ENCODE peak calls at places on chromosomes 11 and 22, in eight cellular contexts. F is CD4-positive, alpha-beta T cell; X is pancreas; N is IMR-90; G is iris pigment epithelial cell; M is activated CD8-positive, alpha-beta memory T cell treated with anti-CD3 and anti-CD28 coated beads for 1 hour; Y is nephron progenitor cell; B is stimulated activated effector memory CD8-positive, alpha-beta T cell treated with anti-CD3 and anti-CD28 coated beads, Interleukin-12 subunit alpha, Interleukin-12 subunit beta, amount 100 ng/mL, for 72 hours. H is an unnamed sample.

GRCh38 chr11:122998727-122999370 is 17.2 kb upstream of the BSX start:
- DNase-seq in B (no peak), Y (no peak), X (no peak), N (no peak), G (no peak), F (no peak), M (no peak), H (peak)

GRCh38 chr22:33038836-33039235 is 19.3 kb downstream of the SYN3 start:
- DNase-seq in F (no peak), M (no peak), N (no peak), X (no peak), G (no peak), Y (no peak), B (no peak), H (no peak)

GRCh38 chr11:128294001-128294684 is 293.2 kb downstream of the ETS1 start:
- DNase-seq in G (no peak), B (no peak), Y (peak), F (no peak), X (no peak), M (no peak), N (no peak), H (no peak)

GRCh38 chr22:25449781-25450317 is 114.6 kb upstream of the GRK3 start:
- DNase-seq in B (no peak), N (no peak), M (no peak), Y (no peak), G (no peak), X (no peak), F (no peak), H (no peak)

GRCh38 chr11:74566386-74566960 is 25.9 kb upstream of the POLD3 start:
- DNase-seq in G (no peak), Y (no peak), X (no peak), M (no peak), B (no peak), F (no peak), N (no peak), H (no peak)

GRCh38 chr11:118885831-118886571 is 2.3 kb downstream of the CXCR5 start:
- DNase-seq in F (no peak), Y (no peak), B (no peak), G (no peak), M (no peak), X (no peak), N (no peak), H (no peak)

GRCh38 chr11:76371170-76371569 is 9.8 kb downstream of the THAP12 start:
- DNase-seq in F (no peak), B (no peak), M (no peak), Y (no peak), X (no peak), G (peak), N (peak), H (peak)

GRCh38 chr11:128632151-128632791 is 44.9 kb upstream of the ETS1 start:
- DNase-seq in M (no peak), G (peak), N (peak), B (no peak), Y (peak), X (no peak), F (peak), H (peak)

GRCh38 chr22:38699784-38700183 is 959 bp downstream of the JOSD1 start:
- DNase-seq in F (no peak), Y (no peak), M (no peak), G (peak), B (no peak), X (no peak), N (peak), H (peak)

GRCh38 chr22:45475063-45475747 is 27.5 kb upstream of the FBLN1 start:
- DNase-seq in B (no peak), N (peak), X (no peak), M (no peak), Y (peak), F (no peak), G (peak), H (no peak)

GRCh38 chr22:35258144-35258988 is 1.1 kb downstream of the HMGXB4 start:
- DNase-seq in X (no peak), B (no peak), M (no peak), F (no peak), N (peak), G (peak), Y (peak), H (peak)

GRCh38 chr22:38781033-38781432 is 12.9 kb downstream of the DNAL4 start:
- DNase-seq in F (no peak), N (no peak), G (no peak), Y (no peak), M (no peak), B (no peak), X (no peak), H (no peak)

GRCh38 chr22:27130949-27131745 is 473.8 kb downstream of the MIAT start:
- DNase-seq in N (no peak), F (no peak), X (no peak), G (peak), B (no peak), Y (no peak), M (no peak), H (peak)

GRCh38 chr11:44833869-44834452 is 107.2 kb downstream of the TSPAN18 start:
- DNase-seq in G (no peak), F (no peak), X (no peak), B (no peak), M (no peak), N (no peak), Y (no peak), H (no peak)

GRCh38 chr22:30089655-30089974 is 9.4 kb downstream of the HORMAD2 start:
- DNase-seq in G (peak), N (no peak), M (no peak), F (no peak), B (no peak), X (no peak), Y (no peak), H (no peak)

GRCh38 chr22:25781801-25782200 is 39.8 kb downstream of the MYO18B start:
- DNase-seq in X (no peak), Y (no peak), M (no peak), F (no peak), G (no peak), N (no peak), B (no peak), H (no peak)

GRCh38 chr11:13963169-13963948 is 836 bp downstream of the SPON1 start:
- DNase-seq in N (peak), Y (peak), X (no peak), F (peak), B (no peak), G (no peak), M (no peak), H (no peak)

GRCh38 chr11:129225190-129225589 is 33.1 kb upstream of the ARHGAP32 start:
- DNase-seq in Y (no peak), N (peak), B (no peak), F (no peak), X (no peak), M (no peak), G (peak), H (peak)

GRCh38 chr11:8685306-8685705 is 2.7 kb downstream of the RPL27A start:
- DNase-seq in Y (no peak), M (no peak), B (no peak), G (no peak), F (no peak), X (no peak), N (no peak), H (no peak)

GRCh38 chr11:61963016-61963281 is 4.5 kb downstream of the FTH1 start:
- DNase-seq in Y (no peak), F (no peak), B (no peak), G (peak), M (no peak), N (peak), X (peak), H (no peak)

GRCh38 chr11:65576867-65577755 is 1.3 kb downstream of the EHBP1L1 start:
- DNase-seq in N (peak), X (peak), B (no peak), G (peak), F (no peak), M (no peak), Y (no peak), H (peak)

GRCh38 chr11:116777056-116777455 is 4.3 kb upstream of the BUD13 start:
- DNase-seq in Y (no peak), N (no peak), X (no peak), M (no peak), F (no peak), B (no peak), G (peak), H (no peak)

GRCh38 chr11:3050386-3051325 is 6.6 kb downstream of the CARS1 start:
- DNase-seq in X (no peak), Y (no peak), M (no peak), N (no peak), B (no peak), F (no peak), G (no peak), H (no peak)

GRCh38 chr11:69497221-69497787 is 15.8 kb downstream of the LINC01488 start:
- DNase-seq in N (peak), G (peak), B (no peak), F (no peak), Y (peak), M (no peak), X (peak), H (peak)

GRCh38 chr11:66264893-66265292 is 3.5 kb upstream of the RAB1B start:
- DNase-seq in B (no peak), F (no peak), N (no peak), G (no peak), M (no peak), X (peak), Y (peak), H (peak)

GRCh38 chr11:61917043-61917356 is 366 bp downstream of the RAB3IL1 start:
- DNase-seq in M (no peak), G (no peak), Y (no peak), X (no peak), N (no peak), B (no peak), F (no peak), H (no peak)

GRCh38 chr11:128463975-128464374 is 123.4 kb downstream of the ETS1 start:
- DNase-seq in Y (no peak), B (no peak), X (no peak), F (no peak), N (peak), M (no peak), G (no peak), H (no peak)

GRCh38 chr11:72238492-72239295 is 5.3 kb downstream of the PHOX2A start:
- DNase-seq in G (no peak), M (no peak), B (no peak), Y (peak), F (no peak), N (no peak), X (no peak), H (no peak)

GRCh38 chr22:46610345-46610744 is 9.8 kb upstream of the GRAMD4 start:
- DNase-seq in B (no peak), G (no peak), F (no peak), X (no peak), N (no peak), M (no peak), Y (no peak), H (no peak)

GRCh38 chr22:48647051-48647450 is 1180.6 kb downstream of the BRD1 start:
- DNase-seq in M (no peak), N (no peak), F (no peak), G (no peak), B (no peak), X (no peak), Y (no peak), H (no peak)

GRCh38 chr11:130055637-130056036 is 14.1 kb upstream of the APLP2 start:
- DNase-seq in B (no peak), Y (no peak), F (no peak), X (no peak), M (no peak), N (no peak), G (peak), H (peak)

H was measured in ELR.